ENCODE peak calls at places on chromosomes 5 and 9, in four cellular contexts. C is spleen, B is fibroblast of lung, Z is osteocyte. U is an unnamed sample.

GRCh38 chr9:129761901-129762359 is 9.1 kb upstream of the PTGES start:
- DNase-seq in Z (no peak), C (no peak), B (peak), U (no peak)

GRCh38 chr5:62208218-62208852 is 97.7 kb upstream of the KIF2A start:
- DNase-seq in Z (no peak), C (no peak), B (no peak), U (no peak)

GRCh38 chr5:137566118-137566541 is 67.0 kb upstream of the SPOCK1 start:
- DNase-seq in C (no peak), Z (no peak), B (no peak), U (no peak)

GRCh38 chr9:3457171-3457570 is 68.6 kb downstream of the RFX3 start:
- DNase-seq in Z (no peak), C (no peak), B (no peak), U (no peak)

GRCh38 chr5:91408710-91409109 is 25.6 kb upstream of the ARRDC3 start:
- DNase-seq in Z (no peak), C (no peak), B (peak), U (no peak)

GRCh38 chr5:14347522-14347921 is 204.4 kb downstream of the TRIO start:
- DNase-seq in B (no peak), Z (no peak), C (no peak), U (no peak)

GRCh38 chr5:151686673-151687378 is at the start of gene SPARC:
- DNase-seq in Z (peak), C (no peak), B (peak), U (no peak)

GRCh38 chr9:4530375-4530774 is 40.1 kb downstream of the SLC1A1 start:
- DNase-seq in C (no peak), B (no peak), Z (no peak), U (no peak)

GRCh38 chr9:135480071-135480941 is 724 bp downstream of the PPP1R26 start:
- DNase-seq in B (peak), C (peak), Z (no peak), U (no peak)

GRCh38 chr9:99353408-99353807 is 131.3 kb downstream of the SEC61B start:
- DNase-seq in Z (no peak), C (no peak), B (peak), U (no peak)

GRCh38 chr5:72189135-72189534 is 81.9 kb downstream of the MAP1B start:
- DNase-seq in C (no peak), B (no peak), Z (no peak), U (no peak)

GRCh38 chr9:136372561-136373299 is 739 bp downstream of the CARD9 start:
- DNase-seq in B (peak), Z (no peak), C (peak), U (no peak)

GRCh38 chr9:19429590-19429989 is 20.8 kb downstream of the ACER2 start:
- DNase-seq in B (no peak), Z (no peak), C (no peak), U (no peak)

GRCh38 chr5:73189816-73190451 is 16.9 kb downstream of the TMEM174 start:
- DNase-seq in B (peak), Z (no peak), C (no peak), U (no peak)

GRCh38 chr9:22037954-22038690 is 29.0 kb upstream of the CDKN2B start:
- DNase-seq in C (no peak), Z (no peak), B (peak), U (no peak)

GRCh38 chr5:37495668-37496067 is 116.5 kb downstream of the WDR70 start:
- DNase-seq in B (peak), C (no peak), Z (no peak), U (no peak)

GRCh38 chr5:92309336-92309991 is 926.3 kb upstream of the ARRDC3 start:
- DNase-seq in Z (no peak), C (no peak), B (peak), U (no peak)

GRCh38 chr9:94984891-94985476 is 258.5 kb downstream of the AOPEP start:
- DNase-seq in Z (no peak), C (no peak), B (no peak), U (no peak)

GRCh38 chr5:2383678-2384025 is 367.8 kb downstream of the IRX2 start:
- DNase-seq in Z (peak), C (no peak), B (no peak), U (peak)

GRCh38 chr5:160342413-160342941 is 27.9 kb downstream of the C1QTNF2 start:
- DNase-seq in B (no peak), Z (no peak), C (no peak), U (no peak)

GRCh38 chr9:14522627-14523379 is 170.4 kb downstream of the ZDHHC21 start:
- DNase-seq in B (no peak), Z (no peak), C (no peak), U (no peak)

GRCh38 chr5:29230526-29231050 is 1962.9 kb upstream of the CDH6 start:
- DNase-seq in Z (no peak), C (no peak), B (no peak), U (no peak)

GRCh38 chr5:138632900-138633489 is 57.8 kb upstream of the HSPA9 start:
- DNase-seq in B (peak), C (peak), Z (no peak), U (no peak)

GRCh38 chr9:21030389-21031035 is 928 bp downstream of the HACD4 start:
- DNase-seq in B (peak), Z (no peak), C (no peak), U (no peak)

GRCh38 chr9:96448546-96449170 is 1.3 kb upstream of the HABP4 start:
- DNase-seq in C (no peak), B (no peak), Z (peak), U (no peak)

GRCh38 chr9:137045294-137046093 is 483 bp downstream of the NPDC1 start:
- DNase-seq in B (peak), C (no peak), Z (no peak), U (no peak)

GRCh38 chr9:129693741-129694140 is 28.3 kb downstream of the PRRX2 start:
- DNase-seq in C (no peak), B (no peak), Z (no peak), U (no peak)

GRCh38 chr5:66757219-66757833 is 161.1 kb downstream of the MAST4 start:
- DNase-seq in Z (no peak), C (no peak), B (peak), U (no peak)

GRCh38 chr5:77629553-77630245 is 8.8 kb downstream of the OTP start:
- DNase-seq in C (no peak), B (no peak), Z (no peak), U (no peak)

GRCh38 chr9:88965473-88965872 is 25.8 kb upstream of the S1PR3 start:
- DNase-seq in Z (peak), B (no peak), C (no peak), U (peak)

GRCh38 chr5:31768784-31769183 is 129.9 kb downstream of the PDZD2 start:
- DNase-seq in C (no peak), B (no peak), Z (no peak), U (no peak)

GRCh38 chr5:24272735-24273134 is 372.0 kb downstream of the CDH10 start:
- DNase-seq in B (no peak), Z (no peak), C (no peak), U (no peak)

GRCh38 chr5:179203248-179203647 is 142.0 kb downstream of the ADAMTS2 start:
- DNase-seq in B (no peak), C (peak), Z (no peak), U (no peak)

GRCh38 chr5:149883550-149883949 is 61.0 kb downstream of the PDE6A start:
- DNase-seq in C (no peak), Z (no peak), B (no peak), U (no peak)

GRCh38 chr9:107292811-107293554 is 9.9 kb downstream of the RAD23B start:
- DNase-seq in C (no peak), B (no peak), Z (no peak), U (no peak)

GRCh38 chr5:130963798-130964197 is 201.3 kb downstream of the HINT1 start:
- DNase-seq in B (no peak), Z (no peak), C (no peak), U (no peak)

GRCh38 chr9:14907360-14907685 is 2.9 kb downstream of the FREM1 start:
- DNase-seq in C (no peak), B (no peak), Z (no peak), U (no peak)

U was measured in vagina.